ENCODE peak calls at places on chromosomes 7 and 10, in five cellular contexts. V is MM.1S, G is upper lobe of right lung, A is A549, T is tibial artery. P is an unnamed sample.

GRCh38 chr7:30533886-30534285 is 29.3 kb upstream of the GGCT start:
- DNase-seq in A (no peak), V (no peak), T (peak; percentile 22), G (no peak), P (no peak)

GRCh38 chr10:110206988-110207804 is at the start of gene MXI1:
- DNase-seq in G (peak; percentile 81), V (peak; percentile 88), T (peak; percentile 81), A (peak; percentile 92), P (peak; percentile 34)

GRCh38 chr7:107327986-107328569 is 141.8 kb upstream of the GPR22 start:
- DNase-seq in G (no peak), T (no peak), A (peak; percentile 10), V (no peak), P (no peak)

GRCh38 chr10:24435374-24435773 is 226.4 kb downstream of the KIAA1217 start:
- DNase-seq in V (no peak), A (no peak), T (no peak), G (no peak), P (no peak)

GRCh38 chr10:14184841-14185500 is 145.8 kb downstream of the FRMD4A start:
- DNase-seq in T (no peak), G (no peak), V (peak; percentile 84), A (no peak), P (no peak)

GRCh38 chr7:86846494-86847190 is 202.9 kb downstream of the GRM3 start:
- DNase-seq in T (no peak), G (no peak), A (peak; percentile 41), V (no peak), P (no peak)

GRCh38 chr7:135597926-135598305 is 40.2 kb downstream of the NUP205 start:
- DNase-seq in V (no peak), G (no peak), A (no peak), T (no peak), P (no peak)

GRCh38 chr10:63281967-63282366 is 148.8 kb downstream of the NRBF2 start:
- DNase-seq in T (no peak), G (no peak), A (no peak), V (no peak), P (no peak)

GRCh38 chr7:728602-729001 is 1.5 kb upstream of the PRKAR1B start:
- DNase-seq in A (no peak), V (no peak), T (no peak), G (no peak), P (no peak)

GRCh38 chr7:3103614-3104399 is 60.1 kb upstream of the CARD11 start:
- DNase-seq in T (peak; percentile 35), V (no peak), A (no peak), G (no peak), P (no peak)

GRCh38 chr7:121831320-121831719 is 41.6 kb upstream of the PTPRZ1 start:
- DNase-seq in A (no peak), V (no peak), G (no peak), T (no peak), P (no peak)

GRCh38 chr7:136714062-136714461 is 154.4 kb upstream of the CHRM2 start:
- DNase-seq in V (no peak), A (no peak), G (no peak), T (no peak), P (no peak)

GRCh38 chr7:5284304-5285281 is 1.9 kb downstream of the SLC29A4 start:
- DNase-seq in V (peak; percentile 12), G (peak; percentile 77), T (no peak), A (peak; percentile 84), P (peak; percentile 63)

GRCh38 chr10:71748671-71749191 is 24.6 kb downstream of the VSIR start:
- DNase-seq in V (peak; percentile 89), G (peak; percentile 82), T (peak; percentile 78), A (no peak), P (no peak)

GRCh38 chr10:30997536-30998252 is 34.0 kb downstream of the ZNF438 start:
- DNase-seq in A (no peak), G (no peak), T (no peak), V (peak; percentile 44), P (no peak)

GRCh38 chr10:31001740-31002139 is 29.9 kb downstream of the ZNF438 start:
- DNase-seq in A (peak; percentile 5), T (no peak), G (no peak), V (no peak), P (no peak)

GRCh38 chr10:31000867-31001266 is 30.8 kb downstream of the ZNF438 start:
- DNase-seq in A (no peak), V (no peak), G (no peak), T (no peak), P (no peak)

GRCh38 chr10:31000071-31000787 is 31.4 kb downstream of the ZNF438 start:
- DNase-seq in T (no peak), V (no peak), A (peak; percentile 21), G (no peak), P (no peak)

GRCh38 chr10:30999084-30999712 is 32.5 kb downstream of the ZNF438 start:
- DNase-seq in A (peak; percentile 6), G (no peak), V (no peak), T (peak; percentile 45), P (no peak)
- TF ChIP-seq CTCF in A (no peak), G (no peak), V (no peak), T (no peak), P (no peak)

GRCh38 chr7:19491821-19492452 is 216.9 kb downstream of the POLR1F start:
- DNase-seq in V (peak; percentile 41), G (no peak), T (no peak), A (peak; percentile 24), P (no peak)
- TF ChIP-seq CTCF in V (peak; percentile 54), G (peak; percentile 51), T (peak; percentile 46), A (peak; percentile 47), P (peak; percentile 66)

GRCh38 chr7:101702362-101702850 is 73.3 kb upstream of the MYL10 start:
- DNase-seq in A (peak; percentile 60), G (no peak), T (no peak), V (no peak), P (no peak)
- TF ChIP-seq CTCF in A (no peak), G (no peak), T (no peak), V (no peak), P (no peak)

DNA sequence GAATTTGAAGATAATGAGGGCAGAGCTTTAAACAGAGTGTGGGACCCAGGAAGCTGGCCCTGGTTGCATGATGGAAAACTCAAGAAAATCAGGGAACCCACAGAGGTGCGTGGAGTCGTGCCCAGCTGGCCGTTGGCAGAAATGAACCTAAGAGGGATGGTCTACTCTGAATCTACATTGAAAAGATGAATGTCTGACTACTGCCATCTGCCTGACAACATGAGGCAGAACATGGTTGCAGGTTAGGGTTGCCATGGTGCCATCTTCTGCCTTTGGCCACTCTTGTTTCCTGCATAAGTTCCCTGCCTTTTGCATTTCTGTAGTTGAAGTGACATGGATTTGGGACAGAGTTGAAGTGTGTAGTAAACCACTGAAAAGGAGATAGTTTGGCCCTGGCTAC is 138.5 kb upstream of the COBL start:
- DNase-seq in G (no peak), A (peak; percentile 3), V (no peak), T (no peak), P (no peak)
- TF ChIP-seq CTCF in G (no peak), A (no peak), V (no peak), T (no peak), P (no peak)

GRCh38 chr10:117741524-117741923 is 199.0 kb downstream of the EMX2 start:
- DNase-seq in T (no peak), A (no peak), V (no peak), G (no peak), P (no peak)
- TF ChIP-seq CTCF in T (no peak), A (no peak), V (peak; percentile 17), G (no peak), P (peak; percentile 37)

GRCh38 chr7:114217026-114217425 is 197.6 kb upstream of the FOXP2 start:
- DNase-seq in A (no peak), G (no peak), T (no peak), V (no peak), P (no peak)
- TF ChIP-seq CTCF in A (no peak), G (no peak), T (no peak), V (peak; percentile 27), P (no peak)

GRCh38 chr7:64882341-64883112 is 20.5 kb upstream of the ZNF273 start:
- DNase-seq in A (no peak), G (peak; percentile 78), T (peak; percentile 66), V (no peak), P (no peak)
- TF ChIP-seq CTCF in A (no peak), G (no peak), T (no peak), V (no peak), P (no peak)

DNA sequence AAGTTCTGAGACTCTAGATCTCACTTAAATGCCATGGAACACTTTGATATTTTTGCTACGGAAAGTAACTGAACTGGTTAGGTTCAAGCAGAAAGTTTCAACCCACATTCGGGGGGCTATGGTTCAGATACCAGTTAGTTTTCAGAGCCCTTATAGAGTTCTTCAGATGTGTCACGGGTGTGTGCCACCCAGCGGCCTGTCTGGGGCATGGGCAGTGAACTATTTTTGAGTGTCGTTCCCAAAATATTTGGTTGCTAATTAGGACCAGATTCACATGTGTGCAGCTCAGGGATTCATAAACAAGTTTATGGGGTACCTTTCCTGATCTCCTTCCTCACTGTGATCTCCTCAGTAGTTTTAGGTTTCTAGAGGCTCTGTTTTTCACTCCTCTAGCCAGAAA is 271.9 kb downstream of the C7orf25 start:
- DNase-seq in G (no peak), V (no peak), A (no peak), T (no peak), P (no peak)
- TF ChIP-seq CTCF in G (no peak), V (no peak), A (no peak), T (no peak), P (no peak)

DNA sequence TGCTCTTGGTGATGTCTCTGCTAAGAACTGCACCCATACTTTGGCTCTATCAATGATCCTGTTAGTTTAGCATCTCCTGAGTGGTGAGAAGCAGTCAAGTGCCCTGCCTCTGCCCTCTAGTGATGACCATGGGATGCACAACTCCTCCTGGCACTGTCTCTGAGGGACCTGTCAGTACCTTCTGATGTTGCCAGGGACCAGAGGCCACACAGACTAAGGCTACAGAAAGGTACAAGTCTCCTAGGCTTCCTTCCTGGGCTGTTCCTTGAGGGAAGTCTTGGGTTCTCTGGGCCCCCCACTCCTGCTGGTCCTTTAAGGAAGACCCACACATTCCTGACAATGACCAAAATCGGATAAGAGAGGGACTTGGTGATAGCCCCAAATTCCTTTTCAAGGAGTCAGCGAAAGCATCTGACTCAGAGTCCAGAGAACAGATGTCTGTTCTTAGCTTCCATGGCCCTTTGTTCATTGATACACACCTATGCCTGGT is 15.3 kb downstream of the NKX2-3 start:
- DNase-seq in T (no peak), A (peak; percentile 65), V (peak; percentile 32), G (no peak), P (no peak)
- TF ChIP-seq CTCF in T (no peak), A (peak; percentile 39), V (peak; percentile 57), G (peak; percentile 28), P (no peak)

GRCh38 chr10:88689366-88689765 is 16.7 kb upstream of the LIPK start:
- DNase-seq in A (peak; percentile 24), V (no peak), G (no peak), T (no peak), P (no peak)

GRCh38 chr10:88687853-88688467 is 18.1 kb upstream of the LIPK start:
- DNase-seq in G (no peak), T (no peak), V (peak; percentile 26), A (peak; percentile 36), P (no peak)

DNA sequence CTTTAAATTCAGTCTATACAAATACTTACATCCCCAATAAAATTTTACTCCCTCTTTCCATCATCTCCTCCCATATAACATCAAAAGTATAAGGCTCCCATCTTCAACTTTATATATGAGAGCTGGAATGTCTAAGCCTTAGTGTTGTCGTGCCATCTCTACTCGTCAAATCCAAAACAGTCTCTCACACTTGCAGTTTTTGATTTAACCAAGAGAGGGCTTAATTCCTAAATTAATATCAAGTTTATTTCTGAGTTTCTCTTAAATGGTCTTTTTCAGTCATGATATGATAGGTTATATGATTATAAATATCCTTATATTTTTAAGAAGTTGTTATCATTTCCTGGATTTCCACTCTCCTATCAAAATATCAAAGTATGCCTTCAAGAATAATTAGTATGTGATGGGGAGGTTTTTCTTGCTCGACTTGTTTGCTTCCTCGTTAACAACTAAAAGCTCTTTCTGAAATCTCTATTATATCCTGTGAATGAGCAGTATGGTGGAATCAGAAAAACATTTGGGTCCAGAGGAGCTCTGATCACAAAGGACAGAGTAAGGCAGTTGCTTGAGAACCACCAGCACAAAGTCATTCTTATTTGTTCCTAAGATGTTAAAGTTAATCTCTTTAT is 12.5 kb upstream of the LIPK start:
- DNase-seq in A (peak; percentile 16), V (no peak), T (no peak), G (no peak), P (no peak)
- TF ChIP-seq CTCF in A (peak; percentile 41), V (no peak), T (no peak), G (peak; percentile 23), P (peak; percentile 24)